ENCODE peak calls at places on chromosome 16, in ten cellular contexts. B is NCI-H2081 treated with DMSO at 0.1 percent for 48 hours; J is coronary artery; P is effector memory CD8-positive, alpha-beta T cell; N is activated CD4-positive, CD25-positive, alpha-beta regulatory T cell; U is NCI-H1436 treated with DMSO at 0.1 percent for 48 hours; M is fibroblast of pulmonary artery; T is ureter; E is suprapubic skin; Y is cardiac fibroblast. S is an unnamed sample.

GRCh38 chr16:64065523-64065922 is 1056.3 kb downstream of the CDH11 start:
- DNase-seq in B (no peak), J (no peak), P (no peak), N (no peak), U (no peak), M (no peak), T (no peak), E (no peak), Y (no peak), S (no peak)

GRCh38 chr16:47590472-47590871 is 129.3 kb downstream of the PHKB start:
- DNase-seq in B (no peak), J (no peak), P (no peak), N (no peak), U (no peak), M (no peak), T (no peak), E (no peak), Y (no peak), S (no peak)

GRCh38 chr16:78005881-78006280 is 16.5 kb upstream of the CLEC3A start:
- DNase-seq in B (no peak), J (no peak), P (no peak), N (no peak), U (no peak), M (no peak), T (no peak), E (no peak), Y (no peak), S (no peak)

GRCh38 chr16:68737046-68737729 is at the start of gene CDH1:
- DNase-seq in B (no peak), J (no peak), P (peak), N (no peak), U (peak), M (no peak), T (peak), E (peak), Y (no peak), S (no peak)

GRCh38 chr16:80806957-80807356 is 2.6 kb upstream of the CDYL2 start:
- DNase-seq in B (no peak), J (no peak), P (no peak), N (peak), U (no peak), M (peak), T (no peak), E (no peak), Y (peak), S (no peak)

GRCh38 chr16:9159839-9160550 is 68.6 kb downstream of the HAPSTR1 start:
- DNase-seq in B (no peak), J (no peak), P (no peak), N (no peak), U (no peak), M (peak), T (peak), E (no peak), Y (peak), S (no peak)

GRCh38 chr16:11689031-11689840 is 21.0 kb downstream of the SNN start:
- DNase-seq in B (no peak), J (peak), P (no peak), N (no peak), U (no peak), M (no peak), T (no peak), E (no peak), Y (no peak), S (peak)

GRCh38 chr16:3610698-3611144 is 685 bp downstream of the SLX4 start:
- DNase-seq in B (no peak), J (no peak), P (no peak), N (no peak), U (no peak), M (peak), T (no peak), E (no peak), Y (peak), S (no peak)

GRCh38 chr16:88943131-88943664 is 33.8 kb downstream of the CBFA2T3 start:
- DNase-seq in B (no peak), J (no peak), P (no peak), N (no peak), U (no peak), M (no peak), T (no peak), E (no peak), Y (no peak), S (no peak)

GRCh38 chr16:67781548-67781921 is 24.8 kb downstream of the RANBP10 start:
- DNase-seq in B (no peak), J (no peak), P (no peak), N (no peak), U (no peak), M (no peak), T (no peak), E (no peak), Y (no peak), S (no peak)

GRCh38 chr16:56682703-56683397 is 580 bp downstream of the MT1X start:
- DNase-seq in B (no peak), J (no peak), P (peak), N (no peak), U (no peak), M (no peak), T (no peak), E (no peak), Y (no peak), S (no peak)

GRCh38 chr16:54407596-54407995 is 121.0 kb upstream of the IRX3 start:
- DNase-seq in B (no peak), J (no peak), P (no peak), N (no peak), U (no peak), M (peak), T (no peak), E (no peak), Y (peak), S (no peak)

GRCh38 chr16:75116081-75116910 is at the start of gene LDHD:
- DNase-seq in B (no peak), J (peak), P (no peak), N (no peak), U (no peak), M (peak), T (peak), E (peak), Y (peak), S (no peak)

GRCh38 chr16:29961127-29961478 is 776 bp upstream of the TMEM219 start:
- DNase-seq in B (no peak), J (no peak), P (no peak), N (no peak), U (no peak), M (no peak), T (no peak), E (no peak), Y (no peak), S (no peak)

S was measured in GM06990.